ENCODE peak calls at places on chromosomes 7 and 10, in ten cellular contexts. G is HT1080, C is NCI-H1092 treated with DMSO at 0.1 percent for 48 hours, X is cerebellar cortex, H is fibroblast of the aortic adventitia, U is AG09309, Q is fibroblast of mammary gland, D is left cardiac atrium, A is GM23248, K is kidney epithelial cell. L is an unnamed sample.

GRCh38 chr7:7257899-7258692 is 75.8 kb downstream of the C1GALT1 start:
- DNase-seq in Q (no peak), A (no peak), G (no peak), C (no peak), D (no peak), X (no peak), H (no peak), U (no peak), K (peak), L (no peak)

GRCh38 chr7:4006687-4007086 is 675.4 kb upstream of the FOXK1 start:
- DNase-seq in H (no peak), U (no peak), D (no peak), A (no peak), K (no peak), C (peak), X (no peak), Q (no peak), G (no peak), L (no peak)

GRCh38 chr7:95578299-95578855 is 17.9 kb downstream of the PDK4 start:
- DNase-seq in D (no peak), Q (no peak), X (no peak), G (no peak), A (no peak), H (no peak), C (peak), U (no peak), K (no peak), L (no peak)

GRCh38 chr7:1250901-1251300 is 18.2 kb downstream of the UNCX start:
- DNase-seq in U (no peak), X (no peak), G (no peak), H (no peak), D (no peak), C (no peak), Q (no peak), K (no peak), A (no peak), L (no peak)

GRCh38 chr7:84686373-84686772 is 491.8 kb upstream of the SEMA3A start:
- DNase-seq in D (no peak), K (no peak), C (no peak), H (no peak), X (no peak), A (peak), G (no peak), U (no peak), Q (peak), L (no peak)

GRCh38 chr10:133357293-133358151 is at the start of gene FUOM:
- DNase-seq in A (peak), X (peak), C (no peak), D (peak), G (peak), U (no peak), Q (peak), K (no peak), H (peak), L (peak)

GRCh38 chr7:49398236-49398635 is 375.2 kb upstream of the VWC2 start:
- DNase-seq in G (no peak), K (no peak), C (no peak), D (no peak), H (no peak), X (no peak), U (no peak), A (no peak), Q (peak), L (no peak)

GRCh38 chr7:27248911-27249723 is 6.5 kb downstream of the EVX1 start:
- DNase-seq in Q (peak), G (peak), H (peak), X (no peak), K (no peak), C (no peak), U (peak), D (no peak), A (peak), L (peak)

GRCh38 chr7:130345106-130345505 is 490 bp downstream of the CPA5 start:
- DNase-seq in G (no peak), X (no peak), A (no peak), H (no peak), U (no peak), D (no peak), K (no peak), Q (no peak), C (peak), L (no peak)

GRCh38 chr10:124748953-124749645 is 4.9 kb upstream of the FAM53B start:
- DNase-seq in U (no peak), Q (no peak), D (no peak), C (no peak), H (no peak), K (no peak), X (no peak), A (no peak), G (no peak), L (no peak)

GRCh38 chr10:74887614-74888284 is 61.3 kb downstream of the KAT6B start:
- DNase-seq in X (no peak), G (no peak), A (no peak), H (no peak), D (no peak), K (no peak), Q (no peak), C (no peak), U (no peak), L (no peak)

GRCh38 chr7:64463636-64464375 is 99.1 kb downstream of the ZNF680 start:
- DNase-seq in G (peak), C (no peak), A (peak), H (peak), D (peak), U (peak), Q (peak), X (peak), K (peak), L (peak)